ENCODE peak calls at places on chromosomes 3 and 15, in nine cellular contexts. E is heart left ventricle, Y is transverse colon, S is gastrocnemius medialis, D is suprapubic skin, T is Peyer's patch, O is lower leg skin, L is esophagus muscularis mucosa, R is sigmoid colon. Q is an unnamed sample.
A peak's percentile ranks its signal among the peaks of the same experiment; 100 is the strongest.

GRCh38 chr3:133230191-133230590 is 169.7 kb upstream of the BFSP2 start:
- DNase-seq in O (no peak), S (no peak), L (no peak), D (no peak), E (no peak), T (no peak), Y (no peak), R (no peak), Q (no peak)

GRCh38 chr3:72699631-72700030 is 148.6 kb downstream of the SHQ1 start:
- DNase-seq in T (no peak), Y (no peak), L (no peak), S (no peak), E (no peak), D (no peak), R (no peak), O (no peak), Q (no peak)

GRCh38 chr3:19972056-19972455 is 25.2 kb downstream of the RAB5A start:
- DNase-seq in Y (no peak), S (no peak), E (no peak), O (no peak), R (no peak), T (no peak), D (no peak), L (no peak), Q (no peak)

GRCh38 chr15:101049282-101049681 is 130.1 kb downstream of the LRRK1 start:
- DNase-seq in R (peak; percentile 53), D (peak; percentile 38), E (no peak), Y (peak; percentile 3), S (no peak), T (peak; percentile 20), L (peak; percentile 53), O (peak; percentile 4), Q (peak; percentile 16)

GRCh38 chr3:100882571-100882981 is 110.6 kb downstream of the ABI3BP start:
- DNase-seq in L (no peak), Y (no peak), S (no peak), D (no peak), T (no peak), R (no peak), E (no peak), O (peak; percentile 26), Q (no peak)

GRCh38 chr3:70110066-70110465 is 110.5 kb downstream of the SAMMSON start:
- DNase-seq in R (no peak), Y (no peak), T (no peak), S (no peak), O (no peak), D (no peak), E (no peak), L (no peak), Q (no peak)

GRCh38 chr15:42152196-42152920 is 4.1 kb downstream of the PLA2G4F start:
- DNase-seq in T (no peak), L (no peak), S (peak; percentile 83), E (peak; percentile 44), Y (peak; percentile 73), R (no peak), D (peak; percentile 66), O (peak; percentile 71), Q (peak; percentile 34)

GRCh38 chr3:146166450-146167222 is 5.7 kb upstream of the PLOD2 start:
- DNase-seq in O (peak; percentile 42), Y (no peak), T (no peak), E (no peak), D (no peak), L (no peak), S (no peak), R (no peak), Q (no peak)

GRCh38 chr3:23094890-23095462 is 108.2 kb upstream of the UBE2E2 start:
- DNase-seq in E (no peak), Y (no peak), R (no peak), O (no peak), T (no peak), D (no peak), S (no peak), L (no peak), Q (no peak)

GRCh38 chr15:75452968-75453702 is 1.6 kb upstream of the SIN3A start:
- DNase-seq in D (peak; percentile 83), L (peak; percentile 92), E (peak; percentile 36), S (peak; percentile 70), O (peak; percentile 51), T (peak; percentile 65), R (peak; percentile 87), Y (peak; percentile 54), Q (peak; percentile 70)

GRCh38 chr15:66233487-66234415 is 19.8 kb downstream of the MEGF11 start:
- DNase-seq in T (no peak), S (no peak), E (no peak), O (no peak), R (no peak), L (no peak), D (no peak), Y (no peak), Q (no peak)

GRCh38 chr15:46088486-46089437 is 453.9 kb downstream of the SQOR start:
- DNase-seq in R (no peak), S (no peak), O (no peak), D (no peak), T (no peak), Y (no peak), L (no peak), E (no peak), Q (no peak)

GRCh38 chr3:141940204-141940776 is 63.8 kb downstream of the ATP1B3 start:
- DNase-seq in D (peak; percentile 85), Y (peak; percentile 69), R (peak; percentile 84), T (peak; percentile 77), S (no peak), E (no peak), O (peak; percentile 82), L (no peak), Q (no peak)

GRCh38 chr3:195208183-195208582 is 62.8 kb downstream of the XXYLT1 start:
- DNase-seq in Y (peak; percentile 44), S (no peak), E (no peak), L (no peak), D (no peak), R (no peak), T (no peak), O (no peak), Q (no peak)

GRCh38 chr15:93515256-93516044 is 426.4 kb upstream of the RGMA start:
- DNase-seq in R (peak; percentile 79), E (peak; percentile 58), Y (no peak), D (no peak), O (peak; percentile 34), T (no peak), L (no peak), S (peak; percentile 55), Q (no peak)

GRCh38 chr3:170137971-170138370 is 43.6 kb downstream of the PHC3 start:
- DNase-seq in R (no peak), D (no peak), S (no peak), L (no peak), O (no peak), E (no peak), T (no peak), Y (no peak), Q (no peak)

GRCh38 chr15:100033140-100033857 is 300.1 kb upstream of the LYSMD4 start:
- DNase-seq in L (no peak), E (no peak), Y (no peak), S (no peak), O (no peak), D (no peak), R (no peak), T (no peak), Q (no peak)

GRCh38 chr3:149589332-149589731 is 68.5 kb downstream of the WWTR1 start:
- DNase-seq in L (no peak), D (no peak), E (no peak), T (no peak), R (no peak), S (no peak), Y (no peak), O (no peak), Q (no peak)

DNA sequence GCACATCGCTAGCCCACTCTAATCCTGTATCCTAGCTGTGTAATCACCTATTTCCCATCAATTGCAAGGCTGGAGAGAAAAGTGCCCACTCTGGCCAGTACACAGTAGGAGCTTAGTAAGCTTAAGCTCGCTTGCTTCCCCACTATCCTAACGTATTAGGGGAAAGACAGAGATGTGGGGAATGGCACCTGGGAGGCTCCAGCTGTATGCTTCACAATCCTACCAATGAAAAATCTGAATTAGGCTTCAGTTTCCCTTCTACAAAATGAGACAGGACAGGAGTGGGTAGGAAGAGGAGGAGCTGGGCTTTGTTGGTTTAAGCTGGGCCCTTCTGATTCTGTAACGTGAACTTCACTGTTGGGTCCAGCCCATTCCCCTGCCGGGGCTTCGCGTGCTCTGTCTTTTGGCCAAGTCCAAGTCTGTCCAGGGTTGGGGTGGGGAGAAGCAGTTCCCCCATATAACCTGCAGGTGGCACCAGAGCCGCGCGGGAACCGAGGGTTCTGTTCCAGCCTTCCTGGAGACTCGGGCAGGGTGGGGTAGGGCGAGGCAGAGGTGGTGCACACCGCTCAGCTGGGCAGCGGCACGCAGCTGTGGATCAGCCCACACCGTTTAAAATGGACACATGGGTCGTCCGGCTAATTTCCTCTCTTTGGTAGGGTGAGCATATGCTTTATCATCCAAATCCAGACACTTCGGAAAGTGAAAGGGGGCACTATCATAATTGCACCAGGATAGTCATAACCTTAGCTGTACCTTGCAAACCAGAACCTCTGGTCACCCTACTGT is 118.2 kb downstream of the TBC1D2B start:
- DNase-seq in Y (peak; percentile 87), O (peak; percentile 72), S (peak; percentile 49), L (peak; percentile 95), R (peak; percentile 88), T (peak; percentile 90), E (peak; percentile 75), D (peak; percentile 87), Q (peak; percentile 80)
- H3K4me3 ChIP-seq in Y (no peak overlapping the region), O (no peak overlapping the region), S (peak overlapping the region; percentile 23), L (peak overlapping the region; percentile 52), R (peak overlapping the region; percentile 23), T (peak overlapping the region; percentile 23), E (peak overlapping the region; percentile 20), D (peak overlapping the region; percentile 20), Q (peak overlapping the region; percentile 20)

GRCh38 chr3:184338538-184338945 is 1.1 kb downstream of the FAM131A start:
- DNase-seq in Y (peak; percentile 66), T (no peak), L (no peak), D (peak; percentile 85), S (no peak), R (peak; percentile 96), O (no peak), E (peak; percentile 88), Q (no peak)
- TF ChIP-seq POLR2A in Y (no peak), T (no peak), L (no peak), D (no peak), S (no peak), R (no peak), O (no peak), E (no peak), Q (no peak)

DNA sequence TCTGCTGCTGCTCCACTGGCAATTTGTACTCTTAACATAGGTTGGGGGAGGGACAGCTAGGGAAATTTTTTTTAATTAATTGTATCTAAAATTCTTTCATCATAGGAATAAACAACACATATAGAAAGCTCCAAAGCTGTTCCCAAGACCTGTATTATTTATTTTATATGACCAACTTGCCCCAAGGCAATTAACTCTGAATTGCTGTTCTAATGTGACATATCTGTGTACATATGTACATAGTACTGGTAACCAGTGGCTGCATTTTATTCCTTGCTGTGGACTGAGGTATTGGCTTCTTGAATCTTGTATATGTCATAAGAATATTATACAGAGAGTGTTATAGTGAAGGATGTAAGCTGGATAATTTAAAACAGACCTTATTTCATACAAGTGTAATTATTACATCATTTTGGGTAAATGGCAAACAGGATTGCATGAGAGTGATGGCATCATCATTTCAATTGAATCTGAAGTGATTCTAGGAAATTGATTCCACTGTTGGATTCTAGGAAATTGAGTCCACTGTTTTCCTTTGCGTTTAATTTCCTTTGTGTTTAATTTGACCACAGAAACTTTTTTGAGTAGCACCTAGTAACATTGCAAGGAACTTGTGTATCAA is 33.0 kb downstream of the B3GALNT1 start:
- DNase-seq in T (no peak), D (no peak), Y (no peak), S (no peak), L (no peak), E (no peak), R (no peak), O (no peak), Q (no peak)
- TF ChIP-seq CTCF in T (no peak), D (no peak), Y (no peak), S (no peak), L (no peak), E (no peak), R (no peak), O (no peak), Q (no peak)

GRCh38 chr3:117399311-117400068 is 689.9 kb downstream of the TUSC7 start:
- DNase-seq in D (no peak), Y (no peak), S (no peak), T (no peak), L (no peak), R (no peak), E (no peak), O (no peak), Q (no peak)
- H3K4me3 ChIP-seq in D (no peak overlapping the region), Y (no peak overlapping the region), S (peak overlapping the region; percentile 29), T (no peak overlapping the region), L (no peak overlapping the region), R (no peak overlapping the region), E (no peak overlapping the region), O (no peak overlapping the region), Q (no peak overlapping the region)